ENCODE peak calls at places on chromosomes 3 and 15, in four cellular contexts. One of them, this sample, is unnamed.
A peak's percentile ranks its signal among the peaks of the same experiment; 100 is the strongest.

GRCh38 chr3:101010316-101010715 is 17.1 kb upstream of the ABI3BP start:
- DNase-seq in A549: no peak
- DNase-seq in thyroid gland: no peak
- DNase-seq in stomach: no peak
- DNase-seq in this sample: no peak

GRCh38 chr3:140766465-140766864 is 88.6 kb downstream of the TRIM42 start:
- DNase-seq in A549: no peak
- DNase-seq in thyroid gland: no peak
- DNase-seq in stomach: no peak
- DNase-seq in this sample: no peak

GRCh38 chr3:8301977-8302589 is 199.5 kb upstream of the LMCD1 start:
- DNase-seq in A549: peak; percentile 61
- DNase-seq in thyroid gland: no peak
- DNase-seq in stomach: no peak
- DNase-seq in this sample: no peak

GRCh38 chr15:97566957-97567356 is 393.5 kb upstream of the ARRDC4 start:
- DNase-seq in A549: no peak
- DNase-seq in thyroid gland: no peak
- DNase-seq in stomach: no peak
- DNase-seq in this sample: no peak

GRCh38 chr15:100596792-100597191 is 5.2 kb downstream of the LINS1 start:
- DNase-seq in A549: no peak
- DNase-seq in thyroid gland: peak; percentile 52
- DNase-seq in stomach: peak; percentile 26
- DNase-seq in this sample: peak; percentile 33

GRCh38 chr3:182342252-182342651 is 451.1 kb upstream of the ATP11B start:
- DNase-seq in A549: no peak
- DNase-seq in thyroid gland: no peak
- DNase-seq in stomach: no peak
- DNase-seq in this sample: no peak

GRCh38 chr15:55526559-55527036 is 18.6 kb upstream of the DNAAF4 start:
- DNase-seq in A549: peak; percentile 69
- DNase-seq in thyroid gland: no peak
- DNase-seq in stomach: no peak
- DNase-seq in this sample: no peak

GRCh38 chr3:49257187-49257586 is 19.8 kb downstream of the C3orf62 start:
- DNase-seq in A549: no peak
- DNase-seq in thyroid gland: no peak
- DNase-seq in stomach: no peak
- DNase-seq in this sample: no peak

GRCh38 chr3:71968491-71968890 is 183.5 kb upstream of the PROK2 start:
- DNase-seq in A549: no peak
- DNase-seq in thyroid gland: no peak
- DNase-seq in stomach: no peak
- DNase-seq in this sample: no peak

GRCh38 chr3:174325834-174326705 is 533.1 kb upstream of the NAALADL2 start:
- DNase-seq in A549: no peak
- DNase-seq in thyroid gland: no peak
- DNase-seq in stomach: no peak
- DNase-seq in this sample: no peak

GRCh38 chr3:69272537-69272936 is 113.4 kb downstream of the FRMD4B start:
- DNase-seq in A549: no peak
- DNase-seq in thyroid gland: no peak
- DNase-seq in stomach: no peak
- DNase-seq in this sample: no peak

GRCh38 chr3:20060924-20061323 is 20.7 kb downstream of the KAT2B start:
- DNase-seq in A549: no peak
- DNase-seq in thyroid gland: no peak
- DNase-seq in stomach: no peak
- DNase-seq in this sample: no peak

GRCh38 chr15:29294732-29295131 is 25.1 kb upstream of the NSMCE3 start:
- DNase-seq in A549: no peak
- DNase-seq in thyroid gland: no peak
- DNase-seq in stomach: no peak
- DNase-seq in this sample: no peak

GRCh38 chr15:29299331-29299730 is 29.7 kb upstream of the NSMCE3 start:
- DNase-seq in A549: no peak
- DNase-seq in thyroid gland: no peak
- DNase-seq in stomach: no peak
- DNase-seq in this sample: no peak

DNA sequence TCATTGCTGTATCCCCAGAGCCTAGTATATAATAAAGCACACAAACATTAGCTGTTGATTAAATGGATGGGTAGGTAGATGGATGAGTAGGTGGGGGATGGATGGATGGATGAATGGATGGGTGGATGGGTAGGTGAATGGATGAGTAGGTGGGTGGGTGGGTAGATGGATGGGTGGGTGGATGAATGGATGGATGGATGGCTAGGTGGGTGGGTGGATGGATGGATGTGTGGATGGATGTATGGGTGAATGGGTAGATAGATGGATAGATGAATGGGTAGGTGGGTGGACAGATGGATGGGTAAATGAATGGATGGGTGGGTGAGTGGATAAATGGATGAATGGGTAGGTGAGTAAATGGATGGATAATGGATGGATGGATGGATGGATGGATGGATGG is 30.2 kb upstream of the NSMCE3 start:
- DNase-seq in A549: no peak
- DNase-seq in thyroid gland: no peak
- DNase-seq in stomach: no peak
- DNase-seq in this sample: no peak
- TF ChIP-seq POLR2A in A549: no peak
- TF ChIP-seq POLR2A in thyroid gland: no peak
- TF ChIP-seq POLR2A in stomach: no peak
- TF ChIP-seq POLR2A in this sample: no peak

DNA sequence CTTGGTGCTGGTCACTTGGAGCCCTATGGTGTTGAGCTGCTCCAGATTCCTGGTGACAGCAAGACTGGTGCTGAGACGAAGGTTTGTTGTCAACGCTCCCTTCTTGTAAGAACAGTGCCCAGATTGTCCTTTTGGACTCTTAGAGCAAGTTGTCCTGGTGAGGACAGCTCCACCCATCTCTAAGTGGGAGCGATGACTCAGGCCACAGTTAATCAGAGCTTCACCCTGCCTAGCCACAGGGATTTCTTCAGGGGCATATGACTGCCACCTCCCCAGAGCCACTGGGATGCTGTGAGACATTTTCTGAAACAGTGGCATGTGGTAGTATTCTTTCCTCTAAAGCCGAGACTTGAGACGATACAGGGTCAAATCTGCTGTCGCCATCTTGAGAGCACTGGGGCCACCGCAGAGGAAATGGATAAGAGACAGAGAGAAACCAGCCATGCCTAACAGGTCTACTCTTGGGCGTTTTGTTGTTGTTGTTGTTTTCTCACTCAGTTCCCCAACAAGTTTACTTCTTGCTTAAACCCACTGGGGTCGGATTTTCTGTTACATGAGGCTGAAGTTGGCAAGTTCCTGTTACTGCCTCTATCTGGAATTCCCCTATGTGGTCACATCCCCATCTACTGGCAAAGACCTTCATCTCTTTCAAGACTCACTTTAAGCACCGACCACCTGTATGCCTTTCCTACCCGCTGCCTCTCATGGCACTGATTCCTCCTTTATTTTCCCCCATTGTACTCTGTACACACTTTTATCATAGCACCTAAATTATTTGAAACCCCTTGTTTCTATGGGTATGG is 16.0 kb upstream of the PCOLCE2 start:
- DNase-seq in A549: peak; percentile 52
- DNase-seq in thyroid gland: no peak
- DNase-seq in stomach: peak; percentile 31
- DNase-seq in this sample: no peak
- TF ChIP-seq CTCF in A549: peak; percentile 40
- TF ChIP-seq CTCF in thyroid gland: no peak
- TF ChIP-seq CTCF in stomach: no peak
- TF ChIP-seq CTCF in this sample: no peak

GRCh38 chr3:10019326-10019725 is 6.9 kb upstream of the FANCD2 start:
- DNase-seq in A549: no peak
- DNase-seq in thyroid gland: peak; percentile 89
- DNase-seq in stomach: no peak
- DNase-seq in this sample: no peak
- H3K4me3 ChIP-seq in A549: no peak overlapping the region
- H3K4me3 ChIP-seq in thyroid gland: no peak overlapping the region
- H3K4me3 ChIP-seq in stomach: no peak overlapping the region
- H3K4me3 ChIP-seq in this sample: no peak overlapping the region

DNA sequence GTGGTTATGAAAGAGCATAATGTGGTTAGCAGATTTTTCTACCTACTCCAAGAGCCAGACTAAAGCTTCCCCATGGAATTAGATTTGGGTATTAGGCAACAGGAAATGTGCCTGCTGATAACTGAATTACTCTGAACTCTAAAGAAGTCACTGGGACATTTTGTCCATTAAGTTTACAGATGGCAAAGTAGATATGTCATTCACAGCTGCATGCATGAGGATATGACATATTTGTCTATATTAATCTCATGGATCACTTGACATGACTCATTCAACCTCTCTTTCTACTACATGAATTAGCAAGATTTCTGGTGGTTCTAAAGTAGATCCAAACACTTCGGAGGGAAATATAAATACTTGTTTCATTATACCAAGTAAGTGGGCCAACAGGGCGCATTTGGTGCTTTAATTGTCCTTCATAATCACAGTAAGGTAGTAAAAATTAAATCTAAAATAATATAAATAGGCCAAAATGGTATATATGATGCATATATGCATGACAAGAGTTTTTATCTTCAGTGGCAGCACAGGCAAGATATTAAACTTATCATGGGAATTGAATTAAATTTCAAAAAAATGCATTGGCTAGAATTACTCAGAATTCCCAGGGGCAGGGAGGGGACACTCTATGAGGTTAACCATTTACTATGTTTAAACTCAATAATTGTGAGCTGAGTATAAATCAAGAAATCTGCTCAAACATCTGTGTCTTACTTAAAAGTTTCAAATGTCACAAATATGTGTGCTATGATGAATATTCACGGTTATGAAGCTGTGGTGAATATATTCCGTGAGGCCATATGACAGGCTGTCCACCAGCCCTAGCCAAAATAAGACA is 365.3 kb upstream of the KCNMB2 start:
- DNase-seq in A549: peak; percentile 0
- DNase-seq in thyroid gland: no peak
- DNase-seq in stomach: no peak
- DNase-seq in this sample: peak; percentile 53
- TF ChIP-seq POLR2A in A549: no peak
- TF ChIP-seq POLR2A in thyroid gland: no peak
- TF ChIP-seq POLR2A in stomach: no peak
- TF ChIP-seq POLR2A in this sample: no peak

GRCh38 chr15:98904466-98905048 is 103.0 kb downstream of the PGPEP1L start:
- DNase-seq in A549: peak; percentile 85
- DNase-seq in thyroid gland: no peak
- DNase-seq in stomach: no peak
- DNase-seq in this sample: no peak
- TF ChIP-seq CTCF in A549: peak; percentile 91
- TF ChIP-seq CTCF in thyroid gland: peak; percentile 51
- TF ChIP-seq CTCF in stomach: no peak
- TF ChIP-seq CTCF in this sample: no peak

DNA sequence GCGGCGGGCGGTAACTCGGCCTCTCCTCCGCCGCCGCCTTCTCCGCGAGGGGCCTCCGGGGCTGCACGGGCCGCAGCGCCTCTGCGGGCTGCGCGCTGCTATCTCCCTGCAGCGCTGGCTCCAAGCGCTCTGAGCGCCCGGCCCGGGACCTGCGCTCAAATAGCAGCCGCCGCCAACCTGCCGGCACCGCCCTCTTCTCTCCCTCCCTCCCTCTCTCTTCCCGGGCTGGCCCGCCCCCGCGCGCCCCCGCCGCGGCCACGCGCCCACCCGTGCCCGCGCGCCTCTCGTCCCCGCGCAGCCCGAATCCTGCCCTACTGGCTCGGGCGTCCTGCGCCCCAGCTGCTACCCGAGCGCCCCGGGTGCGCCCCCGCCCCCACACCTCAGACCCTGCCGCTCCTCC is at the start of gene CACNA2D2:
- DNase-seq in A549: peak; percentile 25
- DNase-seq in thyroid gland: peak; percentile 73
- DNase-seq in stomach: peak; percentile 82
- DNase-seq in this sample: peak; percentile 29
- H3K4me3 ChIP-seq in A549: peak within 1 kb of the TSS; percentile 67
- H3K4me3 ChIP-seq in thyroid gland: peak within 1 kb of the TSS; percentile 57
- H3K4me3 ChIP-seq in stomach: peak within 1 kb of the TSS; percentile 75
- H3K4me3 ChIP-seq in this sample: peak within 1 kb of the TSS; percentile 27